ENCODE peak calls at places on chromosomes 5 and 9, in seven cellular contexts. I, R, O, Z, D, H and Q are unnamed samples.

GRCh38 chr9:14768561-14769234 is 46.2 kb upstream of the CER1 start:
- DNase-seq in I (peak), R (peak), O (no peak), Z (no peak), D (peak), H (no peak), Q (peak)

GRCh38 chr9:132069046-132069898 is 10.4 kb downstream of the MED27 start:
- DNase-seq in I (no peak), R (no peak), O (no peak), Z (no peak), D (peak), H (no peak), Q (no peak)

GRCh38 chr9:125444166-125444565 is 182.5 kb downstream of the GAPVD1 start:
- DNase-seq in I (no peak), R (no peak), O (no peak), Z (peak), D (no peak), H (no peak), Q (no peak)

GRCh38 chr5:88480245-88480644 is 211.6 kb upstream of the TMEM161B start:
- DNase-seq in I (no peak), R (no peak), O (no peak), Z (no peak), D (no peak), H (no peak), Q (no peak)

GRCh38 chr5:174831985-174832384 is 107.6 kb downstream of the MSX2 start:
- DNase-seq in I (no peak), R (no peak), O (no peak), Z (no peak), D (no peak), H (no peak), Q (no peak)

GRCh38 chr5:31640024-31640423 is 1.1 kb downstream of the PDZD2 start:
- DNase-seq in I (no peak), R (no peak), O (no peak), Z (no peak), D (no peak), H (no peak), Q (no peak)

GRCh38 chr5:36915653-36916052 is 39.1 kb downstream of the NIPBL start:
- DNase-seq in I (no peak), R (no peak), O (no peak), Z (no peak), D (no peak), H (no peak), Q (no peak)

GRCh38 chr5:176727983-176728675 is 80.8 kb downstream of the TSPAN17 start:
- DNase-seq in I (no peak), R (no peak), O (no peak), Z (no peak), D (no peak), H (no peak), Q (no peak)

GRCh38 chr5:35538198-35538931 is 79.3 kb upstream of the SPEF2 start:
- DNase-seq in I (no peak), R (no peak), O (no peak), Z (no peak), D (no peak), H (no peak), Q (no peak)

GRCh38 chr9:135607401-135608293 is 31.7 kb downstream of the GLT6D1 start:
- DNase-seq in I (no peak), R (no peak), O (no peak), Z (peak), D (no peak), H (no peak), Q (no peak)

GRCh38 chr9:115229496-115229895 is 111.5 kb upstream of the TNC start:
- DNase-seq in I (no peak), R (no peak), O (no peak), Z (no peak), D (peak), H (no peak), Q (no peak)

GRCh38 chr9:19441730-19442129 is 32.9 kb downstream of the ACER2 start:
- DNase-seq in I (no peak), R (no peak), O (no peak), Z (no peak), D (no peak), H (no peak), Q (no peak)

GRCh38 chr9:36739538-36740116 is 166.9 kb downstream of the MELK start:
- DNase-seq in I (no peak), R (no peak), O (no peak), Z (peak), D (no peak), H (no peak), Q (no peak)

GRCh38 chr5:104498281-104498680 is 935.7 kb upstream of the NUDT12 start:
- DNase-seq in I (no peak), R (peak), O (no peak), Z (no peak), D (no peak), H (no peak), Q (no peak)

GRCh38 chr5:160269017-160269416 is 39.7 kb downstream of the FABP6 start:
- DNase-seq in I (peak), R (no peak), O (peak), Z (no peak), D (peak), H (no peak), Q (no peak)

GRCh38 chr5:82599030-82599429 is 320.9 kb upstream of the RPS23 start:
- DNase-seq in I (no peak), R (no peak), O (no peak), Z (no peak), D (no peak), H (no peak), Q (no peak)

GRCh38 chr5:126511961-126512360 is 83.1 kb downstream of the ALDH7A1 start:
- DNase-seq in I (no peak), R (no peak), O (no peak), Z (no peak), D (no peak), H (no peak), Q (no peak)

GRCh38 chr5:89457411-89458329 is 574.7 kb upstream of the MEF2C start:
- DNase-seq in I (no peak), R (no peak), O (peak), Z (no peak), D (peak), H (no peak), Q (no peak)